ENCODE peak calls at places on chromosomes 2 and 18, in four cellular contexts. One of them, this sample, is unnamed.

GRCh38 chr2:28462122-28462521 is 33.7 kb upstream of the PLB1 start:
- DNase-seq in WTC11: no peak
- DNase-seq in K562: no peak
- DNase-seq in SK-N-SH: no peak
- DNase-seq in this sample: no peak

GRCh38 chr18:46481847-46482245 is 175.2 kb downstream of the LOXHD1 start:
- DNase-seq in WTC11: no peak
- DNase-seq in K562: no peak
- DNase-seq in SK-N-SH: no peak
- DNase-seq in this sample: no peak

GRCh38 chr18:14074187-14074586 is 58.0 kb downstream of the ZNF519 start:
- DNase-seq in WTC11: peak; percentile 38
- DNase-seq in K562: peak; percentile 39
- DNase-seq in SK-N-SH: peak; percentile 15
- DNase-seq in this sample: no peak

GRCh38 chr2:188870289-188870688 is 103.9 kb upstream of the COL3A1 start:
- DNase-seq in WTC11: no peak
- DNase-seq in K562: no peak
- DNase-seq in SK-N-SH: no peak
- DNase-seq in this sample: no peak

GRCh38 chr2:207504513-207505171 is 25.1 kb upstream of the CREB1 start:
- DNase-seq in WTC11: peak; percentile 29
- DNase-seq in K562: no peak
- DNase-seq in SK-N-SH: no peak
- DNase-seq in this sample: no peak

GRCh38 chr18:44178476-44178875 is 502.2 kb upstream of the SETBP1 start:
- DNase-seq in WTC11: no peak
- DNase-seq in K562: no peak
- DNase-seq in SK-N-SH: no peak
- DNase-seq in this sample: no peak

GRCh38 chr18:46273861-46274260 is 169.7 kb downstream of the HAUS1 start:
- DNase-seq in WTC11: no peak
- DNase-seq in K562: no peak
- DNase-seq in SK-N-SH: no peak
- DNase-seq in this sample: no peak

GRCh38 chr2:238894950-238895298 is 47.0 kb downstream of the TWIST2 start:
- DNase-seq in WTC11: no peak
- DNase-seq in K562: no peak
- DNase-seq in SK-N-SH: no peak
- DNase-seq in this sample: no peak

GRCh38 chr2:173401716-173402326 is 47.1 kb downstream of the CDCA7 start:
- DNase-seq in WTC11: no peak
- DNase-seq in K562: no peak
- DNase-seq in SK-N-SH: no peak
- DNase-seq in this sample: no peak

GRCh38 chr18:26756556-26756955 is 109.0 kb downstream of the AQP4 start:
- DNase-seq in WTC11: no peak
- DNase-seq in K562: no peak
- DNase-seq in SK-N-SH: peak; percentile 27
- DNase-seq in this sample: no peak

GRCh38 chr2:128949360-128949759 is 630.7 kb upstream of the HS6ST1 start:
- DNase-seq in WTC11: no peak
- DNase-seq in K562: no peak
- DNase-seq in SK-N-SH: no peak
- DNase-seq in this sample: no peak

DNA sequence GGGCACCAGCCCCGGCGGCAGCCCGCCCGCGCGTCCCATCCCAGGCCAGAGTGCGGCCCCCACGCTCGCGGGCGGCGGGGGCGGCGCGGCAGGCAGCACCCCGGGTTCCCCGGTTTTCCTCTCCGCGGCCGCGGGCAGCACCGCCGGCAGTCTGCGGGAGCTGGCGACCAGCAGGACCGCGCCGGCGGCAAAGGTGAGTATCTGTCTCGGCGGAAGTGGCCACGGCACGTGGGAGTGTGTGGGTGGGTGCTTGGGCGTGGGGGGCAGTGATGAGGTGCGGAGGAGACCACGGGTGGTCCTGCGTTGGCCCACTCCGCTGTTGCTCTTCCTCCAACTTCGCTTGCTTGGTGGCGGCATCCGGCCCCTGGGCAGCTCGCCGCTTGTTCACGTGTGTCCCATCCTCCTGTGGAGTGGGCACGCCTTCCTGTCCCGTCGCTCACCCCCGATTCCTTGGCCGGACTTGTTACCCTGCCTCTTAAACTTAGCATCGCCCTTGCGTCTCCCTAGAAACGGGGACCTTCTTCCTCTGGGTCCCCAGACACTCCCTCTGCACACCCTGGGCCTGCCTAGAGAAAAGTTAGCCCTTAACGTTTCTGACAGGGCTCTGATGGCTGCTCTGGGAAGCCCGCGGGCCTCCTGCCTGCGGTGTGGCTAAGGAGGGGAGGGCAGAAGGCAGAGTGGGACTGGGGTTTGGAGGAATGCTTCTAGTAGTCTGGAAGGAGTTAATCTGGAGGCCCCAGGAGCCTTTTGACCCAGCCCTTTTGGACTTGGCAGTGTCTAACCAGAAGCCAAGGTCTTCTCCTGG is 1.1 kb downstream of the SH3RF3 start:
- DNase-seq in WTC11: no peak
- DNase-seq in K562: no peak
- DNase-seq in SK-N-SH: no peak
- DNase-seq in this sample: no peak
- TF ChIP-seq TEAD4 in WTC11: no peak
- TF ChIP-seq TEAD4 in K562: no peak
- TF ChIP-seq TEAD4 in SK-N-SH: no peak
- TF ChIP-seq TEAD4 in this sample: no peak

GRCh38 chr2:20351555-20352229 is 1.0 kb upstream of the PUM2 start:
- DNase-seq in WTC11: no peak
- DNase-seq in K562: no peak
- DNase-seq in SK-N-SH: no peak
- DNase-seq in this sample: no peak
- TF ChIP-seq TEAD4 in WTC11: no peak
- TF ChIP-seq TEAD4 in K562: no peak
- TF ChIP-seq TEAD4 in SK-N-SH: no peak
- TF ChIP-seq TEAD4 in this sample: no peak

GRCh38 chr2:23791030-23791429 is 135.9 kb downstream of the ATAD2B start:
- DNase-seq in WTC11: no peak
- DNase-seq in K562: peak; percentile 8
- DNase-seq in SK-N-SH: no peak
- DNase-seq in this sample: no peak
- TF ChIP-seq TEAD4 in WTC11: no peak
- TF ChIP-seq TEAD4 in K562: peak; percentile 20
- TF ChIP-seq TEAD4 in SK-N-SH: no peak
- TF ChIP-seq TEAD4 in this sample: no peak

GRCh38 chr2:157053876-157054275 is 203.6 kb upstream of the GALNT5 start:
- DNase-seq in WTC11: no peak
- DNase-seq in K562: no peak
- DNase-seq in SK-N-SH: no peak
- DNase-seq in this sample: no peak
- TF ChIP-seq TEAD4 in WTC11: no peak
- TF ChIP-seq TEAD4 in K562: no peak
- TF ChIP-seq TEAD4 in SK-N-SH: no peak
- TF ChIP-seq TEAD4 in this sample: no peak

This sample was measured in H1.